ENCODE peak calls at places on chromosome 19, in four cellular contexts. C is GM12878, Z is K562, O is HepG2. Q is an unnamed sample.

GRCh38 chr19:45135176-45135575 is 25.6 kb downstream of the NKPD1 start:
- DNase-seq in C (no peak), Z (no peak), O (no peak), Q (no peak)

GRCh38 chr19:29781582-29782580 is 29.9 kb upstream of the CCNE1 start:
- DNase-seq in C (no peak), Z (no peak), O (no peak), Q (no peak)

GRCh38 chr19:494171-495046 is 1.9 kb upstream of the MADCAM1 start:
- DNase-seq in C (no peak), Z (no peak), O (no peak), Q (no peak)

GRCh38 chr19:58361900-58362271 is 665 bp downstream of the ZNF497 start:
- DNase-seq in C (no peak), Z (peak; percentile 64), O (peak; percentile 49), Q (peak; percentile 87)

GRCh38 chr19:33133438-33134031 is 1.6 kb downstream of the WDR88 start:
- DNase-seq in C (no peak), Z (peak; percentile 39), O (peak; percentile 43), Q (no peak)

GRCh38 chr19:17385878-17386611 is 8.0 kb downstream of the CCDC194 start:
- DNase-seq in C (no peak), Z (peak; percentile 76), O (peak; percentile 41), Q (peak; percentile 53)

GRCh38 chr19:799076-799881 is 2.0 kb downstream of the PTBP1 start:
- DNase-seq in C (no peak), Z (no peak), O (peak; percentile 55), Q (no peak)

GRCh38 chr19:38209671-38210457 is 14.2 kb downstream of the DPF1 start:
- DNase-seq in C (no peak), Z (no peak), O (no peak), Q (no peak)

GRCh38 chr19:1944088-1944915 is 3.3 kb downstream of the CSNK1G2 start:
- DNase-seq in C (no peak), Z (no peak), O (no peak), Q (no peak)

GRCh38 chr19:54507824-54508223 is 5.2 kb downstream of the LAIR2 start:
- DNase-seq in C (no peak), Z (no peak), O (peak; percentile 40), Q (no peak)

GRCh38 chr19:49664171-49665070 is 1.2 kb downstream of the IRF3 start:
- DNase-seq in C (no peak), Z (peak; percentile 91), O (peak; percentile 80), Q (peak; percentile 95)

GRCh38 chr19:18770663-18771327 is 20.3 kb downstream of the COMP start:
- DNase-seq in C (no peak), Z (no peak), O (no peak), Q (no peak)

GRCh38 chr19:38993271-38993670 is 17.7 kb upstream of the FBXO17 start:
- DNase-seq in C (no peak), Z (no peak), O (no peak), Q (peak; percentile 49)

GRCh38 chr19:2274937-2275535 is 6.9 kb downstream of the PEAK3 start:
- DNase-seq in C (no peak), Z (peak; percentile 53), O (peak; percentile 73), Q (peak; percentile 68)

GRCh38 chr19:13692096-13692495 is 72.2 kb upstream of the MRI1 start:
- DNase-seq in C (no peak), Z (no peak), O (no peak), Q (no peak)
- TF ChIP-seq CHD4 in C (no peak), Z (no peak), O (no peak), Q (no peak)

GRCh38 chr19:42281175-42282035 is 12.4 kb downstream of the CIC start:
- DNase-seq in C (no peak), Z (peak; percentile 62), O (peak; percentile 76), Q (no peak)

GRCh38 chr19:42279902-42280760 is 11.1 kb downstream of the CIC start:
- DNase-seq in C (peak; percentile 74), Z (peak; percentile 97), O (peak; percentile 79), Q (peak; percentile 100)

GRCh38 chr19:42282036-42282762 is 13.1 kb downstream of the CIC start:
- DNase-seq in C (no peak), Z (no peak), O (no peak), Q (no peak)

GRCh38 chr19:42279148-42279901 is 10.3 kb downstream of the CIC start:
- DNase-seq in C (no peak), Z (no peak), O (no peak), Q (no peak)

GRCh38 chr19:42280761-42281174 is 11.7 kb downstream of the CIC start:
- DNase-seq in C (no peak), Z (peak; percentile 51), O (no peak), Q (no peak)
- TF ChIP-seq CHD4 in C (no peak), Z (no peak), O (no peak), Q (no peak)

GRCh38 chr19:6476155-6476895 is 5.3 kb downstream of the DENND1C start:
- DNase-seq in C (no peak), Z (peak; percentile 84), O (peak; percentile 88), Q (peak; percentile 96)
- TF ChIP-seq CHD4 in C (no peak), Z (no peak), O (no peak), Q (no peak)

GRCh38 chr19:28705008-28705407 is 507.9 kb downstream of the UQCRFS1 start:
- DNase-seq in C (no peak), Z (peak; percentile 19), O (peak; percentile 21), Q (peak; percentile 15)

GRCh38 chr19:28715157-28715556 is 497.8 kb downstream of the UQCRFS1 start:
- DNase-seq in C (no peak), Z (no peak), O (no peak), Q (no peak)

GRCh38 chr19:28711401-28711800 is 501.6 kb downstream of the UQCRFS1 start:
- DNase-seq in C (no peak), Z (no peak), O (no peak), Q (no peak)

GRCh38 chr19:28706693-28707092 is 506.3 kb downstream of the UQCRFS1 start:
- DNase-seq in C (no peak), Z (no peak), O (no peak), Q (no peak)

GRCh38 chr19:28710278-28710677 is 502.7 kb downstream of the UQCRFS1 start:
- DNase-seq in C (peak; percentile 3), Z (peak; percentile 42), O (peak; percentile 43), Q (peak; percentile 30)
- TF ChIP-seq CHD4 in C (no peak), Z (no peak), O (no peak), Q (no peak)

GRCh38 chr19:10201176-10201575 is 6.4 kb upstream of the DNMT1 start:
- DNase-seq in C (no peak), Z (no peak), O (no peak), Q (no peak)
- TF ChIP-seq CHD4 in C (no peak), Z (no peak), O (no peak), Q (no peak)

GRCh38 chr19:4531562-4532165 is 3.4 kb downstream of the PLIN5 start:
- DNase-seq in C (no peak), Z (no peak), O (no peak), Q (no peak)
- TF ChIP-seq CHD4 in C (no peak), Z (no peak), O (no peak), Q (no peak)

Q was measured in A549.